ENCODE peak calls at places on chromosomes 7 and 10, in seven cellular contexts. G, D, Y, L, J, I and W are unnamed samples.

GRCh38 chr7:77247206-77247850 is 47.7 kb upstream of the FGL2 start:
- DNase-seq in G (peak), D (peak), Y (peak), L (peak), J (peak), I (peak), W (peak)

GRCh38 chr10:29530112-29530976 is 104.4 kb downstream of the SVIL start:
- DNase-seq in G (no peak), D (no peak), Y (no peak), L (no peak), J (no peak), I (no peak), W (no peak)

GRCh38 chr7:138295049-138295637 is 164.9 kb upstream of the TRIM24 start:
- DNase-seq in G (no peak), D (no peak), Y (no peak), L (peak), J (no peak), I (no peak), W (no peak)

GRCh38 chr7:1883031-1883761 is 213.1 kb downstream of the ELFN1 start:
- DNase-seq in G (peak), D (peak), Y (no peak), L (peak), J (peak), I (no peak), W (no peak)

GRCh38 chr7:151114151-151115090 is 28.1 kb downstream of the AGAP3 start:
- DNase-seq in G (no peak), D (no peak), Y (peak), L (no peak), J (no peak), I (no peak), W (no peak)

GRCh38 chr7:35498416-35498815 is 196.5 kb downstream of the HERPUD2 start:
- DNase-seq in G (no peak), D (no peak), Y (no peak), L (no peak), J (no peak), I (no peak), W (no peak)

GRCh38 chr7:127897704-127898454 is 133.4 kb downstream of the LRRC4 start:
- DNase-seq in G (no peak), D (no peak), Y (no peak), L (no peak), J (no peak), I (no peak), W (no peak)

GRCh38 chr7:135231686-135232085 is 2.0 kb upstream of the STRA8 start:
- DNase-seq in G (no peak), D (no peak), Y (no peak), L (no peak), J (no peak), I (no peak), W (no peak)

GRCh38 chr10:72255977-72256729 is 17.6 kb upstream of the DDIT4 start:
- DNase-seq in G (no peak), D (no peak), Y (no peak), L (no peak), J (no peak), I (no peak), W (no peak)

GRCh38 chr7:104794154-104794553 is 219.9 kb upstream of the KMT2E start:
- DNase-seq in G (no peak), D (no peak), Y (no peak), L (no peak), J (no peak), I (no peak), W (peak)